ENCODE peak calls at places on chromosomes 16 and 17, in four cellular contexts. H is cardiac septum; V is nucleus accumbens; Z is activated CD8-positive, alpha-beta T cell treated with anti-CD3 and anti-CD28 coated beads for 36 hours. J is an unnamed sample.

GRCh38 chr16:71283612-71284011 is 5.6 kb downstream of the CMTR2 start:
- DNase-seq in H (no peak), V (no peak), Z (no peak), J (no peak)

GRCh38 chr16:14465799-14466198 is 164.3 kb downstream of the PARN start:
- DNase-seq in H (no peak), V (no peak), Z (no peak), J (no peak)

GRCh38 chr16:78624349-78624748 is 524.9 kb downstream of the WWOX start:
- DNase-seq in H (no peak), V (no peak), Z (no peak), J (no peak)

GRCh38 chr16:17497648-17498047 is 26.9 kb upstream of the XYLT1 start:
- DNase-seq in H (no peak), V (no peak), Z (no peak), J (no peak)

GRCh38 chr16:68528686-68529379 is 10.3 kb upstream of the ZFP90 start:
- DNase-seq in H (peak), V (peak), Z (peak), J (peak)

GRCh38 chr16:48491517-48491916 is 106.3 kb upstream of the SIAH1 start:
- DNase-seq in H (no peak), V (peak), Z (no peak), J (no peak)

GRCh38 chr16:12265168-12265567 is 288.6 kb downstream of the SNX29 start:
- DNase-seq in H (no peak), V (no peak), Z (no peak), J (no peak)

GRCh38 chr17:29610395-29610794 is 12.3 kb downstream of the CORO6 start:
- DNase-seq in H (no peak), V (no peak), Z (no peak), J (no peak)

GRCh38 chr16:29022196-29022595 is 37.3 kb downstream of the LAT start:
- DNase-seq in H (no peak), V (no peak), Z (no peak), J (no peak)

GRCh38 chr16:67101301-67101675 is 8.5 kb upstream of the PHAF1 start:
- DNase-seq in H (no peak), V (no peak), Z (no peak), J (no peak)

GRCh38 chr17:61575352-61575975 is 15.6 kb downstream of the NACA2 start:
- DNase-seq in H (no peak), V (no peak), Z (no peak), J (no peak)

GRCh38 chr17:3475812-3476686 is at the start of gene ASPA:
- DNase-seq in H (no peak), V (no peak), Z (no peak), J (no peak)

GRCh38 chr16:84489141-84489540 is 15.3 kb downstream of the MEAK7 start:
- DNase-seq in H (peak), V (no peak), Z (no peak), J (peak)

GRCh38 chr17:74519951-74520553 is 11.2 kb downstream of the CD300LB start:
- DNase-seq in H (peak), V (no peak), Z (peak), J (peak)

GRCh38 chr16:89137666-89138512 is 33.7 kb upstream of the CDH15 start:
- DNase-seq in H (no peak), V (no peak), Z (no peak), J (no peak)

GRCh38 chr16:11402051-11402744 is 56.9 kb downstream of the RMI2 start:
- DNase-seq in H (no peak), V (no peak), Z (no peak), J (no peak)

GRCh38 chr17:47266782-47267181 is 13.2 kb downstream of the ITGB3 start:
- DNase-seq in H (no peak), V (no peak), Z (no peak), J (no peak)

GRCh38 chr16:86306811-86307517 is 203.4 kb upstream of the FOXF1 start:
- DNase-seq in H (no peak), V (no peak), Z (no peak), J (no peak)

GRCh38 chr16:11353158-11353557 is 7.9 kb downstream of the RMI2 start:
- DNase-seq in H (no peak), V (no peak), Z (no peak), J (no peak)

GRCh38 chr16:51538707-51539604 is 387.9 kb upstream of the SALL1 start:
- DNase-seq in H (no peak), V (no peak), Z (peak), J (no peak)